ENCODE peak calls at places on chromosomes 12 and 14, in seven cellular contexts. One of them, this sample, is unnamed.

GRCh38 chr14:47040490-47040889 is 388.9 kb upstream of the RPL10L start:
- DNase-seq in IMR-90: no peak
- DNase-seq in H9: peak
- DNase-seq in brain microvascular endothelial cell: peak
- DNase-seq in Calu3: peak
- DNase-seq in fibroblast of the aortic adventitia: no peak
- DNase-seq in OCI-LY7: no peak
- DNase-seq in this sample: no peak

GRCh38 chr14:29028973-29029582 is 262.5 kb downstream of the FOXG1 start:
- DNase-seq in IMR-90: peak
- DNase-seq in H9: peak
- DNase-seq in brain microvascular endothelial cell: no peak
- DNase-seq in Calu3: peak
- DNase-seq in fibroblast of the aortic adventitia: peak
- DNase-seq in OCI-LY7: no peak
- DNase-seq in this sample: no peak

GRCh38 chr12:117388865-117389508 is 27.6 kb upstream of the NOS1 start:
- DNase-seq in IMR-90: no peak
- DNase-seq in H9: no peak
- DNase-seq in brain microvascular endothelial cell: no peak
- DNase-seq in Calu3: no peak
- DNase-seq in fibroblast of the aortic adventitia: no peak
- DNase-seq in OCI-LY7: no peak
- DNase-seq in this sample: no peak

GRCh38 chr12:48882325-48882687 is 16.6 kb upstream of the RND1 start:
- DNase-seq in IMR-90: peak
- DNase-seq in H9: peak
- DNase-seq in brain microvascular endothelial cell: peak
- DNase-seq in Calu3: peak
- DNase-seq in fibroblast of the aortic adventitia: peak
- DNase-seq in OCI-LY7: no peak
- DNase-seq in this sample: no peak

GRCh38 chr14:91171291-91171690 is 57.4 kb downstream of the DGLUCY start:
- DNase-seq in IMR-90: no peak
- DNase-seq in H9: no peak
- DNase-seq in brain microvascular endothelial cell: no peak
- DNase-seq in Calu3: no peak
- DNase-seq in fibroblast of the aortic adventitia: no peak
- DNase-seq in OCI-LY7: no peak
- DNase-seq in this sample: no peak

GRCh38 chr14:50560929-50561280 is 960 bp downstream of the ATL1 start:
- DNase-seq in IMR-90: peak
- DNase-seq in H9: peak
- DNase-seq in brain microvascular endothelial cell: peak
- DNase-seq in Calu3: peak
- DNase-seq in fibroblast of the aortic adventitia: peak
- DNase-seq in OCI-LY7: no peak
- DNase-seq in this sample: no peak

GRCh38 chr12:126930234-126930633 is 1336.7 kb upstream of the TMEM132C start:
- DNase-seq in IMR-90: no peak
- DNase-seq in H9: no peak
- DNase-seq in brain microvascular endothelial cell: no peak
- DNase-seq in Calu3: no peak
- DNase-seq in fibroblast of the aortic adventitia: no peak
- DNase-seq in OCI-LY7: no peak
- DNase-seq in this sample: no peak

GRCh38 chr12:95440401-95440800 is 33.6 kb upstream of the METAP2 start:
- DNase-seq in IMR-90: peak
- DNase-seq in H9: no peak
- DNase-seq in brain microvascular endothelial cell: peak
- DNase-seq in Calu3: no peak
- DNase-seq in fibroblast of the aortic adventitia: peak
- DNase-seq in OCI-LY7: peak
- DNase-seq in this sample: no peak

GRCh38 chr14:23654231-23654630 is 18.1 kb downstream of the DHRS2 start:
- DNase-seq in IMR-90: no peak
- DNase-seq in H9: no peak
- DNase-seq in brain microvascular endothelial cell: no peak
- DNase-seq in Calu3: no peak
- DNase-seq in fibroblast of the aortic adventitia: no peak
- DNase-seq in OCI-LY7: no peak
- DNase-seq in this sample: no peak

GRCh38 chr14:89190779-89191513 is 226.1 kb downstream of the FOXN3 start:
- DNase-seq in IMR-90: no peak
- DNase-seq in H9: peak
- DNase-seq in brain microvascular endothelial cell: no peak
- DNase-seq in Calu3: no peak
- DNase-seq in fibroblast of the aortic adventitia: no peak
- DNase-seq in OCI-LY7: no peak
- DNase-seq in this sample: no peak

GRCh38 chr14:23182372-23183014 is 967 bp downstream of the SLC7A8 start:
- DNase-seq in IMR-90: no peak
- DNase-seq in H9: peak
- DNase-seq in brain microvascular endothelial cell: no peak
- DNase-seq in Calu3: peak
- DNase-seq in fibroblast of the aortic adventitia: no peak
- DNase-seq in OCI-LY7: peak
- DNase-seq in this sample: no peak

GRCh38 chr14:33432407-33433023 is 493.8 kb downstream of the NPAS3 start:
- DNase-seq in IMR-90: peak
- DNase-seq in H9: no peak
- DNase-seq in brain microvascular endothelial cell: peak
- DNase-seq in Calu3: no peak
- DNase-seq in fibroblast of the aortic adventitia: peak
- DNase-seq in OCI-LY7: peak
- DNase-seq in this sample: no peak

GRCh38 chr12:120640840-120641833 is 711 bp downstream of the CABP1 start:
- DNase-seq in IMR-90: peak
- DNase-seq in H9: peak
- DNase-seq in brain microvascular endothelial cell: peak
- DNase-seq in Calu3: peak
- DNase-seq in fibroblast of the aortic adventitia: peak
- DNase-seq in OCI-LY7: peak
- DNase-seq in this sample: peak

DNA sequence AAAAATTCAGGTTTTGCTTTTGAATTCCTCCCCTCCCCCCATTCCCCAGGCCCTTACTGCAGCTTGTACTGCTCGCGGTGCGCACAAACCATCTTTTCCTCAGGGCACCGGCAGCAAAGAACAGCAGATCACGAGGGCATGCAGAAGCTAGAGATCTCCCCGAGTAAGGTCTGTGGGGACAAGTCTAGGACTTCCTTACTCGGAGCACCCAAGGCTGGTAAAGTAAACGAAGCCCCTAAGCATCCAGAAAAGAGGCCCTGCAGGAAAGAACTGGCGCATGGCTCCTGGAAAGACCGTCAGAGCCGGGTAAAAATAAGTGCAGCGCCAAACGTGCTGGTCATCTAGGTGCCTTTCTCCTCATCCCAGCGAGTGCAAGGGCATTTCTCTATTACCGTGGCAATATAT is 709 bp downstream of the LDHB start:
- DNase-seq in IMR-90: peak
- DNase-seq in H9: peak
- DNase-seq in brain microvascular endothelial cell: peak
- DNase-seq in Calu3: no peak
- DNase-seq in fibroblast of the aortic adventitia: peak
- DNase-seq in OCI-LY7: peak
- DNase-seq in this sample: no peak
- TF ChIP-seq CTCF in IMR-90: no peak
- TF ChIP-seq CTCF in H9: no peak
- TF ChIP-seq CTCF in brain microvascular endothelial cell: no peak
- TF ChIP-seq CTCF in Calu3: no peak
- TF ChIP-seq CTCF in fibroblast of the aortic adventitia: no peak
- TF ChIP-seq CTCF in OCI-LY7: no peak
- TF ChIP-seq CTCF in this sample: no peak

GRCh38 chr12:29023436-29024076 is 125.5 kb upstream of the FAR2 start:
- DNase-seq in IMR-90: no peak
- DNase-seq in H9: no peak
- DNase-seq in brain microvascular endothelial cell: no peak
- DNase-seq in Calu3: peak
- DNase-seq in fibroblast of the aortic adventitia: peak
- DNase-seq in OCI-LY7: no peak
- DNase-seq in this sample: no peak

GRCh38 chr12:29026419-29026818 is 122.7 kb upstream of the FAR2 start:
- DNase-seq in IMR-90: no peak
- DNase-seq in H9: no peak
- DNase-seq in brain microvascular endothelial cell: no peak
- DNase-seq in Calu3: no peak
- DNase-seq in fibroblast of the aortic adventitia: no peak
- DNase-seq in OCI-LY7: no peak
- DNase-seq in this sample: no peak

GRCh38 chr12:29030006-29030405 is 119.1 kb upstream of the FAR2 start:
- DNase-seq in IMR-90: no peak
- DNase-seq in H9: no peak
- DNase-seq in brain microvascular endothelial cell: no peak
- DNase-seq in Calu3: no peak
- DNase-seq in fibroblast of the aortic adventitia: no peak
- DNase-seq in OCI-LY7: no peak
- DNase-seq in this sample: no peak

GRCh38 chr12:29025936-29026335 is 123.1 kb upstream of the FAR2 start:
- DNase-seq in IMR-90: no peak
- DNase-seq in H9: no peak
- DNase-seq in brain microvascular endothelial cell: no peak
- DNase-seq in Calu3: no peak
- DNase-seq in fibroblast of the aortic adventitia: no peak
- DNase-seq in OCI-LY7: no peak
- DNase-seq in this sample: no peak

GRCh38 chr12:29024117-29024516 is 125.0 kb upstream of the FAR2 start:
- DNase-seq in IMR-90: no peak
- DNase-seq in H9: no peak
- DNase-seq in brain microvascular endothelial cell: no peak
- DNase-seq in Calu3: no peak
- DNase-seq in fibroblast of the aortic adventitia: no peak
- DNase-seq in OCI-LY7: no peak
- DNase-seq in this sample: no peak
- TF ChIP-seq CTCF in IMR-90: peak
- TF ChIP-seq CTCF in H9: peak
- TF ChIP-seq CTCF in brain microvascular endothelial cell: no peak
- TF ChIP-seq CTCF in Calu3: no peak
- TF ChIP-seq CTCF in fibroblast of the aortic adventitia: peak
- TF ChIP-seq CTCF in OCI-LY7: peak
- TF ChIP-seq CTCF in this sample: no peak

DNA sequence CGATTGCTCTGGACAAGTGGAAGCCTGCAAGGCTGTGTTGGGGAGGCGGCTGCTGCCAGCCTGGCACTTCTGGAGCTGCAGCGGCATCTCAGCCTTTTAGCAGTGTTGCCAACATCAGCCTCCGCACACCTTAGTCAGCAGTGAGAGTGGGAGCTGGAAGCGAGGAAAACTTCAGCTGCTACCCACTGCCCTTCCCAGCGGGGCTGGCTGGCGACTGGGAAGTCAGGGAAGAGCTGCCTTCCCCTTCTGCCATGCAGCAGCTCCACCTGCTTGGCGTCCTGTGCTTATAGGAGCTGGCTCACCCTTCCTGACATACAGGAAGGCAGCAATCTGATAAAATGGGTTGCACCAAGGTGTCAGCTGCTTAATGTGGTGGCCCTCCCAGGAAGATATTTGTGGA is 15.4 kb upstream of the PLEKHG3 start:
- DNase-seq in IMR-90: no peak
- DNase-seq in H9: no peak
- DNase-seq in brain microvascular endothelial cell: no peak
- DNase-seq in Calu3: no peak
- DNase-seq in fibroblast of the aortic adventitia: no peak
- DNase-seq in OCI-LY7: no peak
- DNase-seq in this sample: no peak
- TF ChIP-seq CTCF in IMR-90: no peak
- TF ChIP-seq CTCF in H9: no peak
- TF ChIP-seq CTCF in brain microvascular endothelial cell: no peak
- TF ChIP-seq CTCF in Calu3: no peak
- TF ChIP-seq CTCF in fibroblast of the aortic adventitia: no peak
- TF ChIP-seq CTCF in OCI-LY7: no peak
- TF ChIP-seq CTCF in this sample: no peak

DNA sequence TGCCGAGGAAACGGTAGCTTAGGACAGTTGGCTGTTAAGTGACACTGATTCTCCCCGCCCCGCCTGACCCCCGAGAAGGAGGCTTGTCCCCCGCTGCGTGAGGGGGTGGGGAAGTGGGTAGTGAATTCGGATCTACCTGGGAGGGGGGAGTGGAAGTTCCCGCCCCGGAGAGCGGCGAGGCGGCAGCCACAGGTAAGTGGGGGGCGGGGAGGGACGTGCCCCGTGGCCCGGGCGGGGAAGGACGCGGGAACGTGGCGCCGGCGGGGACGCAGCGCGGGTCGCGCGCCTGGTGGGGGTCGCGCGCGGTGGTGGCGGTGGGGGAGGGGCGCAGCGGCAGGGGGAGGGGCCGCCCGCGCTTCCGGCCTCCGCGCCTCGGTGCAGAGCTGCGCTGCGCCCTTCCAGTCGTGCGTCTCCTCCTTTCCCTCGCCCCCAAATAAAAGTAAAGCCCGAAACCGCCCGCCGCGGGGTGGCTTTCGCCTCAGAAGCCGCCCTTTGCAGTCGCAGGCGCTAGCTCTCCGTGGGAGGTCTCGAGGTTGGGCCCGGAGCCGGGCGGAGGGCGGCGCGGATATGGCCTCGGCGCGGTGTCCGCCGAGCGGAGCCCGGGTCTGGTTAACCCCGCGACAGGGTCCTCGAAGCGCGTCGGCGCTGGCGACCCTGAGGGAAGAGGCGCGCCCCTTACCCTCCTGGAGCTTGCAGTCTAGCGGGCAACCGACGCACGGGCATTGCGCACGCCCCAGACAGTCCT is 387 bp downstream of the ATF1 start:
- DNase-seq in IMR-90: peak
- DNase-seq in H9: no peak
- DNase-seq in brain microvascular endothelial cell: no peak
- DNase-seq in Calu3: peak
- DNase-seq in fibroblast of the aortic adventitia: peak
- DNase-seq in OCI-LY7: peak
- DNase-seq in this sample: no peak
- TF ChIP-seq CTCF in IMR-90: no peak
- TF ChIP-seq CTCF in H9: no peak
- TF ChIP-seq CTCF in brain microvascular endothelial cell: no peak
- TF ChIP-seq CTCF in Calu3: no peak
- TF ChIP-seq CTCF in fibroblast of the aortic adventitia: no peak
- TF ChIP-seq CTCF in OCI-LY7: no peak
- TF ChIP-seq CTCF in this sample: no peak

DNA sequence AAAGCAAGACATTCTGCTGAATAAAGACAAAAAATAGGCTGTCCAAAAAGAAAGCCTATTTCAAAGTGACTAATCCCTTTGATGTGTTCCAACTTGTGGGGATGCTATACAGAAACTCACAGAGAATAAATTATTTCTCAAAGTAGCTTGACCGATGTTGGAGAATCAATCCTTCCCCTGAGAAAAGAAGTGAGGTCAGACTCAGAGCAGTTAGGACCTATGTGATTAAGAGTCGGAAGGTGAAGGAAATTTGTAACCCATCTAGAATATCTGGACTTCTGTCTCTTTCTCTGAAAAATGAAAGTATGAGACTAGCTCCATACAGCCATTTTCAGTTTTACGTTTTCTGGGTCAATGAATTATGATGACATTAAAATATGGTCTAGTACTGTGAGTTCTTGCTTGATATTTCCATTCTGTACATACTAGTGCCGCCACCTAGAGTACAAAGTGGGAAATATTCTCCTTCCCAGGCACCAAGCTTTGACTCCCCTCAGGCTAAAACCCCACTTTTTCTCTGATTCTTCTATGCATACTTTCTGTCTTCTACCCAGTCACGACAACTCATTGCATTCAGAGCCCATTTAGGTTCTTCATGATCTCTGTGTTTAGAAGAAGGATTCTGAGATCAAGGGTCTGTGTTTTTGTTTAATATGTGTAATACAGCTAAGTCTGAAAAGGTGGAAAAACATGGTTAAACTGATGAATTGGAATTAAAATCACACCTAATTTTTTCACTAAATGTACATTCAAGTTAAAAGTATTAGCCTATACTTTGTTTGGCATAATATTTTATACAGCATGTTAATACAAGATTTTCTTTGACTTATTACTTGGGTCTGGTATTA is 6.9 kb upstream of the NTS start:
- DNase-seq in IMR-90: peak
- DNase-seq in H9: no peak
- DNase-seq in brain microvascular endothelial cell: peak
- DNase-seq in Calu3: peak
- DNase-seq in fibroblast of the aortic adventitia: peak
- DNase-seq in OCI-LY7: peak
- DNase-seq in this sample: peak
- TF ChIP-seq CTCF in IMR-90: peak
- TF ChIP-seq CTCF in H9: peak
- TF ChIP-seq CTCF in brain microvascular endothelial cell: peak
- TF ChIP-seq CTCF in Calu3: peak
- TF ChIP-seq CTCF in fibroblast of the aortic adventitia: peak
- TF ChIP-seq CTCF in OCI-LY7: peak
- TF ChIP-seq CTCF in this sample: peak